ENCODE peak calls at places on chromosomes 7 and 10, in five cellular contexts. Z is breast epithelium, Q is H1, O is suprapubic skin, D is endothelial cell of umbilical vein. Y is an unnamed sample. For H3K36me3, the result is how much of the 10 kb centered on the place peaks cover.

GRCh38 chr10:69232736-69233135 is 12.6 kb downstream of the HKDC1 start:
- DNase-seq in O (no peak), Z (no peak), D (no peak), Q (no peak), Y (no peak)

GRCh38 chr7:151309306-151309705 is 32.3 kb upstream of the NUB1 start:
- DNase-seq in O (no peak), Q (no peak), Z (no peak), D (no peak), Y (no peak)

GRCh38 chr10:47031953-47032465 is 120.8 kb downstream of the PTPN20 start:
- DNase-seq in O (peak), Z (no peak), Q (no peak), D (no peak), Y (no peak)

GRCh38 chr10:101611506-101611905 is 23.4 kb downstream of the DPCD start:
- DNase-seq in O (no peak), Z (no peak), Q (no peak), D (no peak), Y (no peak)

GRCh38 chr7:15764986-15765385 is 78.5 kb upstream of the MEOX2 start:
- DNase-seq in O (no peak), D (peak), Z (no peak), Q (no peak), Y (no peak)

GRCh38 chr10:43044444-43045245 is 32.2 kb upstream of the RET start:
- DNase-seq in Z (no peak), D (no peak), Q (peak), O (peak), Y (no peak)

GRCh38 chr10:62890395-62890794 is 74.2 kb upstream of the EGR2 start:
- DNase-seq in D (no peak), O (no peak), Q (no peak), Z (no peak), Y (no peak)

GRCh38 chr10:99375444-99375843 is 46.3 kb downstream of the CNNM1 start:
- DNase-seq in O (no peak), D (peak), Q (no peak), Z (no peak), Y (no peak)

GRCh38 chr7:135501402-135501801 is 8.5 kb downstream of the CNOT4 start:
- DNase-seq in O (no peak), Z (no peak), Q (no peak), D (no peak), Y (no peak)

GRCh38 chr7:20219446-20220292 is 2.5 kb upstream of the MACC1 start:
- DNase-seq in D (peak), O (no peak), Q (no peak), Z (peak), Y (no peak)

GRCh38 chr7:131289051-131289450 is 38.6 kb upstream of the MKLN1 start:
- DNase-seq in O (no peak), Z (no peak), Q (no peak), D (no peak), Y (no peak)

GRCh38 chr7:5797716-5798115 is 16.3 kb upstream of the RNF216 start:
- DNase-seq in O (no peak), Z (no peak), Q (no peak), D (no peak), Y (no peak)

GRCh38 chr7:28355553-28356319 is 56.6 kb upstream of the CREB5 start:
- DNase-seq in O (no peak), Z (no peak), Q (no peak), D (no peak), Y (no peak)

GRCh38 chr7:104541897-104542296 is 213.5 kb downstream of the LHFPL3 start:
- DNase-seq in D (no peak), Q (no peak), Z (no peak), O (no peak), Y (no peak)

GRCh38 chr10:28463676-28464395 is 69.1 kb upstream of the WAC start:
- DNase-seq in Z (peak), Q (peak), D (no peak), O (no peak), Y (no peak)

GRCh38 chr10:62560207-62560819 is 186.1 kb downstream of the ZNF365 start:
- DNase-seq in Z (peak), Q (no peak), D (no peak), O (no peak), Y (no peak)

GRCh38 chr7:100562195-100563099 is 11.3 kb downstream of the SAP25 start:
- DNase-seq in D (no peak), Z (no peak), O (no peak), Q (no peak), Y (no peak)

GRCh38 chr10:92573091-92573797 is 649 bp downstream of the IDE start:
- DNase-seq in Z (no peak), D (peak), O (no peak), Q (peak), Y (no peak)

GRCh38 chr10:44253769-44254462 is 131.0 kb downstream of the CXCL12 start:
- DNase-seq in D (no peak), Q (no peak), O (no peak), Z (no peak), Y (no peak)

GRCh38 chr7:78601728-78602127 is 803.2 kb downstream of the PHTF2 start:
- DNase-seq in O (no peak), Z (no peak), Q (no peak), D (no peak), Y (no peak)

GRCh38 chr7:96962221-96962620 is 43.1 kb upstream of the DLX6 start:
- DNase-seq in O (no peak), D (no peak), Z (no peak), Q (no peak), Y (no peak)

GRCh38 chr10:74189999-74190421 is 39.0 kb downstream of the ADK start:
- DNase-seq in O (no peak), Z (peak), D (peak), Q (no peak), Y (no peak)

GRCh38 chr7:158828343-158829020 is 827 bp downstream of the ESYT2 start:
- DNase-seq in Z (no peak), Q (peak), O (no peak), D (no peak), Y (no peak)

GRCh38 chr10:34109952-34110702 is 705.0 kb downstream of the PARD3 start:
- DNase-seq in Z (no peak), Q (no peak), O (no peak), D (no peak), Y (no peak)

GRCh38 chr7:108149908-108150307 is 19.7 kb upstream of the LAMB4 start:
- DNase-seq in O (no peak), D (no peak), Q (no peak), Z (no peak), Y (no peak)

GRCh38 chr10:127427926-127428325 is 121.2 kb upstream of the NPS start:
- DNase-seq in O (no peak), Z (no peak), Q (no peak), D (no peak), Y (no peak)

GRCh38 chr7:99563650-99564049 is 5.2 kb downstream of the ZNF655 start:
- DNase-seq in O (no peak), D (no peak), Q (no peak), Z (no peak), Y (no peak)

GRCh38 chr10:3948843-3949242 is 163.8 kb upstream of the KLF6 start:
- DNase-seq in Q (no peak), D (peak), O (no peak), Z (no peak), Y (no peak)

GRCh38 chr7:116598278-116598677 is 73.4 kb downstream of the CAV1 start:
- DNase-seq in O (no peak), D (no peak), Z (no peak), Q (no peak), Y (no peak)
- TF ChIP-seq CTCF in O (no peak), D (peak), Z (no peak), Q (peak), Y (no peak)

DNA sequence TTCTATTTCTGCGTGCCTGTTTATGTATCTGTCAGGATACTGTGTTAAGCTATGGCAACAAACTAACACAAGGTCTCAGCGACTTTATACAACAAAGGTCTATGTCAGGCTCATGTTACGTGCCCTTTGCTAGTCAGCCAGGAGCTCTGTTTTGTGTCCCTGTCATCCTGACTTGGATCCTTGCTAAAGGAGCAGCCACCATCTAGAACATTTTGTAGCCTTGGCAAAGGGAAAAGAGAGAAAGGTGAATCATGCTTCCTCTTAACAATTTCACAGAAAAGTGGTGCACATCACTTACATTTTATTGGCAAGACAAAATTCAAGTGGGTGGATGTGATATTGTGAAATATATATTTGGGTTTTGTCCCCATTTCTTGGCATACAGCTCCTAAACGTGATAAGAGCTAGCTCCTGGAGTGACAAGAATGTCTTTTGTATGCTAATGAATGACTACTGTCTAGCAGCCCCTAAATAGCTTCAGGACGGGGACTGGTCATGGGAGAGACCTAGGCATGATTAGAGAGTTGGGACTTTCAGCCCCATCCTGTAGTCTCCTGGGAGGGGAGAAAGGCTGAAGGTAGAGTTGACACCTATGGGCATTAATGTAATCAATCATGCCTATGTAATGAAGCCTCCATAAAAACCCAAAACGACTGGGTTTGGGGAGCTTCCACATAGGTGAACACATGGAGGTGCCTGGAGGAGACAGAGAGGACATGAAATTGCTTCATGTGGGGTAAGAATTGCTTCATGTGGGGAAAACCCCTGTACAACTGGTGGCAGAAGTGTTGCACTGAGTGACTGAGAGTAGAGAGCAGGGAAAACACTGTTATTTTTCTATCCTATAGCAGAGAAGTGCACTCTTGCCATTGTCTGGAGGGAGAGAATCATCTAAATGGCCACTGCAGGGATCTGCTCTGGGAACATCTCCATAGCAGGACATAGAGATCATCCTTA is 33.0 kb downstream of the MRPL32 start:
- DNase-seq in Q (no peak), O (no peak), D (no peak), Z (no peak), Y (no peak)
- TF ChIP-seq POLR2AphosphoS5 in Q (no peak), O (no peak), D (no peak), Z (no peak), Y (no peak)

DNA sequence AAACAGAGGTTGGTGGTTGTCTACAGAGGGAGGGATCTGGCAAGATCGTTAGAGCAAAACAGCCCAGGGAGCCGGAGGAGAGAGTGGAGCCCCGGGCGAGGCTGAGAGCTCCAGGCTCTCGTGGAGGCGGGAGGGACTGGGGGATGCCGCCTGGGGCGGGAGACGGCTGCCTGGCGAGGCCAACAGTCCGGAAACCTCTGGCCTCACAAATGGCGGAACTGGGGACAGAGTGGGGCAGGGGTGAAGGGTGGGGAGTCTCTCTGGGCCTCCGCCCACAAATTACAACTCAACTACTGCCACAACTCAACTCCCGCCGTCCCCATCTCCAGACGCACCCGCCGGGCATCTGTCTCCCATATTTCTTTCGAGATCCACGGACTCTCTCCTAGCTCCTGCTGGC is 47.7 kb downstream of the CLEC2L start:
- DNase-seq in Z (no peak), O (peak), D (no peak), Q (no peak), Y (peak)
- H3K36me3 ChIP-seq in Z (under half), O (under half), D (under half), Q (under half), Y (under half)

GRCh38 chr10:110138197-110138812 is 69.1 kb upstream of the MXI1 start:
- DNase-seq in Q (no peak), O (no peak), Z (no peak), D (peak), Y (no peak)
- TF ChIP-seq CTCF in Q (peak), O (peak), Z (peak), D (peak), Y (peak)

GRCh38 chr10:110651044-110651958 is 7.2 kb downstream of the RBM20 start:
- DNase-seq in D (no peak), Q (no peak), O (no peak), Z (no peak), Y (no peak)
- TF ChIP-seq POLR2AphosphoS5 in D (no peak), Q (no peak), O (no peak), Z (no peak), Y (no peak)

GRCh38 chr10:78004215-78005026 is 24.9 kb downstream of the POLR3A start:
- DNase-seq in D (no peak), Q (no peak), O (no peak), Z (no peak), Y (no peak)
- H3K36me3 ChIP-seq in D (under half), Q (half or more), O (half or more), Z (under half), Y (under half)

GRCh38 chr7:41054960-41055700 is 647.8 kb downstream of the INHBA start:
- DNase-seq in D (no peak), Q (peak), O (no peak), Z (no peak), Y (no peak)

GRCh38 chr7:41051525-41051924 is 651.4 kb downstream of the INHBA start:
- DNase-seq in O (no peak), Q (peak), D (no peak), Z (no peak), Y (no peak)

GRCh38 chr7:41052736-41053135 is 650.2 kb downstream of the INHBA start:
- DNase-seq in D (no peak), Q (peak), Z (no peak), O (no peak), Y (no peak)

GRCh38 chr7:41051062-41051461 is 651.8 kb downstream of the INHBA start:
- DNase-seq in O (no peak), Q (no peak), D (no peak), Z (no peak), Y (no peak)

DNA sequence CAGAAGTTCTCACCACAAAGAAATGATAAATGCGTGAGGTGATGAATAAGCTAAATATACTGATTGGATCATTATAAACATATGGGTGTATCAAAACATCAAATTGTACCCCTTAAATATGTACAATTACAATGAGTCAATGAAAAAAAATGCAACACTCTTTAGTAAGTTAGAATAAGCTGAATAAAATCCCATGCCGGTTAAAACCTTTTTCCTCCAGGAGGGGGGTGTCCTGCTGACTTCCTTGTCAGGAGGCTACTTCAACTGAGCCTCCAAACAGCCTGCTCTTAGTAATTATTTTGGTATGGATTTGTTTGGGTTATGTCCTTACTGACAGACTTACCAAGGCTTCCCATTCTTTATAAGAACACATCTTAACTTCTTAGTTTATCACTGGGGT is 649.1 kb downstream of the INHBA start:
- DNase-seq in D (no peak), Z (no peak), O (no peak), Q (no peak), Y (no peak)
- TF ChIP-seq CTCF in D (no peak), Z (no peak), O (no peak), Q (no peak), Y (no peak)